ENCODE peak calls at places on chromosomes 5 and 9, in seven cellular contexts. One of them, this sample, is unnamed. For H3K4me1, the result is how much of the 10 kb centered on the place peaks cover.

GRCh38 chr5:116289276-116289675 is 204.5 kb downstream of the COMMD10 start:
- DNase-seq in IMR-90: no peak
- DNase-seq in OCI-LY7: no peak
- DNase-seq in mesendoderm: peak
- DNase-seq in ovary: no peak
- DNase-seq in lung: no peak
- DNase-seq in small intestine: no peak
- DNase-seq in this sample: no peak

GRCh38 chr9:37925786-37926736 is 22.1 kb upstream of the SLC25A51 start:
- DNase-seq in OCI-LY7: no peak
- DNase-seq in small intestine: no peak
- DNase-seq in mesendoderm: no peak
- DNase-seq in IMR-90: no peak
- DNase-seq in ovary: no peak
- DNase-seq in lung: no peak
- DNase-seq in this sample: no peak

GRCh38 chr9:126411225-126411947 is 84.8 kb downstream of the MVB12B start:
- DNase-seq in ovary: no peak
- DNase-seq in IMR-90: no peak
- DNase-seq in lung: no peak
- DNase-seq in small intestine: peak
- DNase-seq in mesendoderm: no peak
- DNase-seq in OCI-LY7: peak
- DNase-seq in this sample: no peak

GRCh38 chr5:151812757-151813309 is 41.1 kb downstream of the G3BP1 start:
- DNase-seq in mesendoderm: no peak
- DNase-seq in ovary: no peak
- DNase-seq in lung: no peak
- DNase-seq in IMR-90: peak
- DNase-seq in OCI-LY7: no peak
- DNase-seq in small intestine: no peak
- DNase-seq in this sample: no peak

GRCh38 chr5:148687427-148687826 is 33.1 kb upstream of the HTR4 start:
- DNase-seq in IMR-90: peak
- DNase-seq in OCI-LY7: peak
- DNase-seq in small intestine: peak
- DNase-seq in lung: no peak
- DNase-seq in mesendoderm: peak
- DNase-seq in ovary: no peak
- DNase-seq in this sample: no peak

GRCh38 chr9:91047993-91048607 is 246.5 kb downstream of the SYK start:
- DNase-seq in small intestine: no peak
- DNase-seq in OCI-LY7: no peak
- DNase-seq in IMR-90: peak
- DNase-seq in ovary: no peak
- DNase-seq in lung: peak
- DNase-seq in mesendoderm: no peak
- DNase-seq in this sample: no peak

GRCh38 chr9:81035171-81035570 is 654.2 kb downstream of the TLE1 start:
- DNase-seq in ovary: no peak
- DNase-seq in OCI-LY7: no peak
- DNase-seq in mesendoderm: no peak
- DNase-seq in lung: no peak
- DNase-seq in small intestine: no peak
- DNase-seq in IMR-90: peak
- DNase-seq in this sample: no peak

GRCh38 chr9:113309204-113309813 is 6.1 kb upstream of the RNF183 start:
- DNase-seq in mesendoderm: peak
- DNase-seq in small intestine: peak
- DNase-seq in ovary: no peak
- DNase-seq in lung: no peak
- DNase-seq in IMR-90: peak
- DNase-seq in OCI-LY7: peak
- DNase-seq in this sample: peak

GRCh38 chr5:5330723-5331530 is 91.5 kb upstream of the ICE1 start:
- DNase-seq in lung: no peak
- DNase-seq in IMR-90: no peak
- DNase-seq in OCI-LY7: no peak
- DNase-seq in ovary: no peak
- DNase-seq in small intestine: no peak
- DNase-seq in mesendoderm: no peak
- DNase-seq in this sample: no peak

GRCh38 chr5:40832345-40832744 is 2.7 kb downstream of the RPL37 start:
- DNase-seq in OCI-LY7: no peak
- DNase-seq in ovary: no peak
- DNase-seq in mesendoderm: no peak
- DNase-seq in small intestine: no peak
- DNase-seq in IMR-90: peak
- DNase-seq in lung: no peak
- DNase-seq in this sample: no peak

GRCh38 chr5:138653502-138653901 is 78.3 kb upstream of the HSPA9 start:
- DNase-seq in IMR-90: peak
- DNase-seq in ovary: no peak
- DNase-seq in OCI-LY7: no peak
- DNase-seq in lung: no peak
- DNase-seq in mesendoderm: no peak
- DNase-seq in small intestine: no peak
- DNase-seq in this sample: peak

GRCh38 chr5:53481354-53481886 is 991 bp downstream of the FST start:
- DNase-seq in lung: no peak
- DNase-seq in small intestine: no peak
- DNase-seq in mesendoderm: no peak
- DNase-seq in ovary: no peak
- DNase-seq in OCI-LY7: no peak
- DNase-seq in IMR-90: peak
- DNase-seq in this sample: no peak

GRCh38 chr9:134492281-134492691 is 149.3 kb upstream of the COL5A1 start:
- DNase-seq in ovary: no peak
- DNase-seq in small intestine: no peak
- DNase-seq in IMR-90: peak
- DNase-seq in OCI-LY7: no peak
- DNase-seq in mesendoderm: no peak
- DNase-seq in lung: peak
- DNase-seq in this sample: peak

GRCh38 chr5:6766558-6767191 is 53.4 kb downstream of the TENT4A start:
- DNase-seq in mesendoderm: peak
- DNase-seq in IMR-90: peak
- DNase-seq in lung: peak
- DNase-seq in small intestine: peak
- DNase-seq in ovary: peak
- DNase-seq in OCI-LY7: no peak
- DNase-seq in this sample: peak

GRCh38 chr9:34157898-34158297 is 20.9 kb upstream of the UBAP1 start:
- DNase-seq in OCI-LY7: no peak
- DNase-seq in IMR-90: no peak
- DNase-seq in mesendoderm: no peak
- DNase-seq in small intestine: no peak
- DNase-seq in lung: no peak
- DNase-seq in ovary: no peak
- DNase-seq in this sample: no peak

GRCh38 chr9:129676970-129677369 is 11.5 kb downstream of the PRRX2 start:
- DNase-seq in small intestine: no peak
- DNase-seq in lung: no peak
- DNase-seq in ovary: no peak
- DNase-seq in mesendoderm: no peak
- DNase-seq in IMR-90: no peak
- DNase-seq in OCI-LY7: no peak
- DNase-seq in this sample: no peak

GRCh38 chr5:107092695-107093094 is 578.0 kb downstream of the EFNA5 start:
- DNase-seq in lung: no peak
- DNase-seq in mesendoderm: no peak
- DNase-seq in small intestine: no peak
- DNase-seq in ovary: no peak
- DNase-seq in IMR-90: no peak
- DNase-seq in OCI-LY7: no peak
- DNase-seq in this sample: no peak

GRCh38 chr9:94222870-94223269 is 36.2 kb upstream of the ZNF169 start:
- DNase-seq in small intestine: no peak
- DNase-seq in OCI-LY7: no peak
- DNase-seq in lung: no peak
- DNase-seq in IMR-90: no peak
- DNase-seq in ovary: no peak
- DNase-seq in mesendoderm: no peak
- DNase-seq in this sample: no peak

GRCh38 chr9:38154501-38155421 is 85.7 kb upstream of the SHB start:
- DNase-seq in IMR-90: no peak
- DNase-seq in OCI-LY7: no peak
- DNase-seq in mesendoderm: peak
- DNase-seq in lung: no peak
- DNase-seq in small intestine: no peak
- DNase-seq in ovary: no peak
- DNase-seq in this sample: no peak

GRCh38 chr9:12916037-12916436 is 141.2 kb downstream of the LURAP1L start:
- DNase-seq in OCI-LY7: no peak
- DNase-seq in ovary: no peak
- DNase-seq in lung: no peak
- DNase-seq in IMR-90: peak
- DNase-seq in small intestine: no peak
- DNase-seq in mesendoderm: peak
- DNase-seq in this sample: no peak

DNA sequence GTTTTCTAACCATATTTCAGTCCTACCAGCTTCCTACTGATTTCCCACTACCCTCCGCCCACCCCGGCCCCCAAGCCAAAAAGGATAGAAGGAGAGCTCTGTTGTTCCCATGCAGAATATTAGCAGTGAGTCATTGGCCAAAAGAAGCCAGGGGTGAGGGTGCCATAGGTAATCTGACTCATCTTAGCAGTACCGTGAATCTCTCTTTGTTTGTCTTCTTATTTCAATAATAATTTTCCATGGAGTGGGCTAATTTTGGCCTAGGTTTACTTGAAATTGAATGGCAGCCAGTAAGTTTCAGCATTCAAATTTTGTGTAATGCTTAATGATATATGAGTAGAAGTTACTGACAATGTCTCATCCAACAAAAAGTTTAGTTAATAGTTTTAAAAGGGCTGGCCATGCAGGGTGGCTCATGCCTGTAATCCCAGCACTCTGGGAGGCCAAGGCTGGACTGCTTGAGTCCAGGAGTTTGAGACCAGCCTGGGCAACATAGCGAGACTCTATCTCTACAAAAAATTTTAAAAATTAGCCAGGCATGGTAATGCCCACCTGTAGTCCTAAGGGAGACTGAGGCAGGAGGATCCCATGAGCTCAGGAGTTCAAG is 74.2 kb downstream of the C9orf152 start:
- DNase-seq in small intestine: no peak
- DNase-seq in ovary: no peak
- DNase-seq in mesendoderm: no peak
- DNase-seq in OCI-LY7: no peak
- DNase-seq in IMR-90: peak
- DNase-seq in lung: no peak
- DNase-seq in this sample: no peak
- H3K4me1 ChIP-seq in small intestine: under half
- H3K4me1 ChIP-seq in ovary: under half
- H3K4me1 ChIP-seq in mesendoderm: under half
- H3K4me1 ChIP-seq in OCI-LY7: half or more
- H3K4me1 ChIP-seq in IMR-90: under half
- H3K4me1 ChIP-seq in lung: under half
- H3K4me1 ChIP-seq in this sample: under half

GRCh38 chr5:132225165-132226032 is 2.3 kb downstream of the P4HA2 start:
- DNase-seq in ovary: peak
- DNase-seq in OCI-LY7: no peak
- DNase-seq in IMR-90: peak
- DNase-seq in small intestine: peak
- DNase-seq in mesendoderm: no peak
- DNase-seq in lung: peak
- DNase-seq in this sample: peak

GRCh38 chr5:132226516-132227234 is 978 bp downstream of the P4HA2 start:
- DNase-seq in ovary: peak
- DNase-seq in lung: no peak
- DNase-seq in OCI-LY7: no peak
- DNase-seq in IMR-90: peak
- DNase-seq in mesendoderm: no peak
- DNase-seq in small intestine: no peak
- DNase-seq in this sample: peak

GRCh38 chr5:132223861-132224260 is 3.8 kb downstream of the P4HA2 start:
- DNase-seq in small intestine: no peak
- DNase-seq in IMR-90: no peak
- DNase-seq in ovary: no peak
- DNase-seq in mesendoderm: no peak
- DNase-seq in lung: no peak
- DNase-seq in OCI-LY7: no peak
- DNase-seq in this sample: no peak

GRCh38 chr5:132222649-132223038 is 5.0 kb downstream of the P4HA2 start:
- DNase-seq in mesendoderm: no peak
- DNase-seq in OCI-LY7: peak
- DNase-seq in IMR-90: no peak
- DNase-seq in small intestine: no peak
- DNase-seq in lung: no peak
- DNase-seq in ovary: no peak
- DNase-seq in this sample: no peak

DNA sequence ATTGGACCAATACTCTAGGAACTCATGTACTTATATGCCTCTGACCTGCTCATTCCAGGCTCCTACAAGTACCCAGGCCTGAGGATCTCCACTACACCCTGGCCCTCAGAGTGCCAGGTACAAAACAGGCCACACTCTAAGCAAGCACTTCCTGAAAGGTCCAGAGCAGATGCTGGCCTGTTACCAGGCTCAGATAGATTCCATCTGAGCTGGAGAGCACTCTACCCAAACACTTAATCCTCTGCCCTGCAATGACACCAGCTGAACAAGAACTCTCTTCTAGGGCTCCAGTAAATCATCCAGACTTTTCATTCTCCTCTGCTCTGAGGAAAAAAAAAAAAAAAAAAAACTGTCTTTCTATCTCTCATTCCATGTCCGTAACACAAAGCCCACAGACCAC is 2.9 kb downstream of the P4HA2 start:
- DNase-seq in lung: peak
- DNase-seq in small intestine: no peak
- DNase-seq in IMR-90: peak
- DNase-seq in OCI-LY7: no peak
- DNase-seq in ovary: no peak
- DNase-seq in mesendoderm: no peak
- DNase-seq in this sample: peak
- H3K4me1 ChIP-seq in lung: under half
- H3K4me1 ChIP-seq in small intestine: under half
- H3K4me1 ChIP-seq in IMR-90: under half
- H3K4me1 ChIP-seq in OCI-LY7: under half
- H3K4me1 ChIP-seq in ovary: under half
- H3K4me1 ChIP-seq in mesendoderm: under half
- H3K4me1 ChIP-seq in this sample: half or more

DNA sequence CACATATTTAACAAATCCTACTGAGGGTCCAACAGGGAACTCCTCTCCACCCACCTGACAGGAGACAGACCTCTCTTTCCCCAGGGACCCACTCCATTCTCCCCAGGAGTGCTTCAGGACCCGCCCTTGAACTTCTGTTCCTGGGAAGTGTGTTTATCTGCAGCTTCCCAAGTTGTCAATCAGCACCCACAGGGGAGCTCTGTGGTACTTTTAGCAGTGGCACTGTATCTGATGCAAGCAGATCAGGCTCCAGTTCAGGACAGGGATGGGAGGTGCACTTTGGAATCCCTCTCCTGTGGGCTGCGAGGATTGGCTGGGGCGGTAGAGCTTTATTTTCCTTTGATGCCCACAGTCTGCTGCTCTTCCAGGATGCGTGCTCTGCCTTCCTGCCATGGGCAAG is 8.7 kb downstream of the GALNT10 start:
- DNase-seq in lung: no peak
- DNase-seq in IMR-90: no peak
- DNase-seq in OCI-LY7: no peak
- DNase-seq in small intestine: no peak
- DNase-seq in ovary: no peak
- DNase-seq in mesendoderm: no peak
- DNase-seq in this sample: no peak
- H3K4me1 ChIP-seq in lung: under half
- H3K4me1 ChIP-seq in IMR-90: under half
- H3K4me1 ChIP-seq in OCI-LY7: under half
- H3K4me1 ChIP-seq in small intestine: under half
- H3K4me1 ChIP-seq in ovary: under half
- H3K4me1 ChIP-seq in mesendoderm: under half
- H3K4me1 ChIP-seq in this sample: under half

GRCh38 chr5:90015584-90016018 is 394.0 kb downstream of the CETN3 start:
- DNase-seq in mesendoderm: peak
- DNase-seq in OCI-LY7: no peak
- DNase-seq in lung: no peak
- DNase-seq in ovary: no peak
- DNase-seq in small intestine: no peak
- DNase-seq in IMR-90: peak
- DNase-seq in this sample: no peak
- H3K4me1 ChIP-seq in mesendoderm: under half
- H3K4me1 ChIP-seq in OCI-LY7: under half
- H3K4me1 ChIP-seq in lung: under half
- H3K4me1 ChIP-seq in ovary: under half
- H3K4me1 ChIP-seq in small intestine: under half
- H3K4me1 ChIP-seq in IMR-90: under half
- H3K4me1 ChIP-seq in this sample: under half

This sample was measured in body of pancreas.